ENCODE peak calls at places on chromosomes 5 and 9, in five cellular contexts. One of them, this sample, is unnamed.

GRCh38 chr9:134677743-134678142 is 36.1 kb downstream of the COL5A1 start:
- DNase-seq in GM10248: no peak
- DNase-seq in PC-9: no peak
- DNase-seq in ovary: no peak
- DNase-seq in CD4-positive, alpha-beta T cell: no peak
- DNase-seq in this sample: no peak

GRCh38 chr9:134240371-134240770 is 76.0 kb upstream of the RNU6ATAC start:
- DNase-seq in GM10248: no peak
- DNase-seq in PC-9: no peak
- DNase-seq in ovary: no peak
- DNase-seq in CD4-positive, alpha-beta T cell: no peak
- DNase-seq in this sample: no peak

GRCh38 chr5:88707216-88707965 is 175.6 kb downstream of the MEF2C start:
- DNase-seq in GM10248: no peak
- DNase-seq in PC-9: no peak
- DNase-seq in ovary: no peak
- DNase-seq in CD4-positive, alpha-beta T cell: no peak
- DNase-seq in this sample: no peak

GRCh38 chr9:22446950-22447606 is 454 bp downstream of the DMRTA1 start:
- DNase-seq in GM10248: peak; percentile 15
- DNase-seq in PC-9: peak; percentile 60
- DNase-seq in ovary: peak; percentile 14
- DNase-seq in CD4-positive, alpha-beta T cell: no peak
- DNase-seq in this sample: peak; percentile 20

GRCh38 chr5:93593476-93594060 is 10.5 kb downstream of the NR2F1 start:
- DNase-seq in GM10248: no peak
- DNase-seq in PC-9: no peak
- DNase-seq in ovary: no peak
- DNase-seq in CD4-positive, alpha-beta T cell: no peak
- DNase-seq in this sample: no peak

GRCh38 chr5:155008669-155009068 is 4.9 kb upstream of the KIF4B start:
- DNase-seq in GM10248: no peak
- DNase-seq in PC-9: no peak
- DNase-seq in ovary: no peak
- DNase-seq in CD4-positive, alpha-beta T cell: no peak
- DNase-seq in this sample: no peak

GRCh38 chr9:83956288-83957028 is 23.6 kb downstream of the HNRNPK start:
- DNase-seq in GM10248: peak; percentile 76
- DNase-seq in PC-9: peak; percentile 68
- DNase-seq in ovary: peak; percentile 73
- DNase-seq in CD4-positive, alpha-beta T cell: peak; percentile 42
- DNase-seq in this sample: peak; percentile 70

GRCh38 chr5:169350759-169351240 is 49.9 kb upstream of the SLIT3 start:
- DNase-seq in GM10248: no peak
- DNase-seq in PC-9: peak; percentile 98
- DNase-seq in ovary: no peak
- DNase-seq in CD4-positive, alpha-beta T cell: no peak
- DNase-seq in this sample: no peak

GRCh38 chr5:19342942-19343341 is 645.1 kb downstream of the CDH18 start:
- DNase-seq in GM10248: no peak
- DNase-seq in PC-9: no peak
- DNase-seq in ovary: no peak
- DNase-seq in CD4-positive, alpha-beta T cell: no peak
- DNase-seq in this sample: no peak

GRCh38 chr5:109347252-109347888 is 62.4 kb downstream of the PJA2 start:
- DNase-seq in GM10248: no peak
- DNase-seq in PC-9: no peak
- DNase-seq in ovary: no peak
- DNase-seq in CD4-positive, alpha-beta T cell: no peak
- DNase-seq in this sample: no peak

GRCh38 chr5:137706841-137707240 is 29.0 kb downstream of the KLHL3 start:
- DNase-seq in GM10248: no peak
- DNase-seq in PC-9: no peak
- DNase-seq in ovary: no peak
- DNase-seq in CD4-positive, alpha-beta T cell: no peak
- DNase-seq in this sample: no peak

GRCh38 chr5:110951373-110951791 is 120.1 kb upstream of the TSLP start:
- DNase-seq in GM10248: no peak
- DNase-seq in PC-9: peak; percentile 78
- DNase-seq in ovary: no peak
- DNase-seq in CD4-positive, alpha-beta T cell: no peak
- DNase-seq in this sample: no peak

GRCh38 chr9:129328357-129329103 is 150.5 kb upstream of the IER5L start:
- DNase-seq in GM10248: no peak
- DNase-seq in PC-9: no peak
- DNase-seq in ovary: no peak
- DNase-seq in CD4-positive, alpha-beta T cell: peak; percentile 17
- DNase-seq in this sample: no peak

GRCh38 chr5:57468481-57469165 is 14.0 kb downstream of the ACTBL2 start:
- DNase-seq in GM10248: no peak
- DNase-seq in PC-9: peak; percentile 53
- DNase-seq in ovary: no peak
- DNase-seq in CD4-positive, alpha-beta T cell: no peak
- DNase-seq in this sample: no peak

GRCh38 chr9:38171538-38171884 is 102.5 kb upstream of the SHB start:
- DNase-seq in GM10248: no peak
- DNase-seq in PC-9: no peak
- DNase-seq in ovary: no peak
- DNase-seq in CD4-positive, alpha-beta T cell: no peak
- DNase-seq in this sample: no peak

GRCh38 chr9:92668746-92669526 is 995 bp downstream of the IPPK start:
- DNase-seq in GM10248: no peak
- DNase-seq in PC-9: peak; percentile 67
- DNase-seq in ovary: no peak
- DNase-seq in CD4-positive, alpha-beta T cell: no peak
- DNase-seq in this sample: no peak

DNA sequence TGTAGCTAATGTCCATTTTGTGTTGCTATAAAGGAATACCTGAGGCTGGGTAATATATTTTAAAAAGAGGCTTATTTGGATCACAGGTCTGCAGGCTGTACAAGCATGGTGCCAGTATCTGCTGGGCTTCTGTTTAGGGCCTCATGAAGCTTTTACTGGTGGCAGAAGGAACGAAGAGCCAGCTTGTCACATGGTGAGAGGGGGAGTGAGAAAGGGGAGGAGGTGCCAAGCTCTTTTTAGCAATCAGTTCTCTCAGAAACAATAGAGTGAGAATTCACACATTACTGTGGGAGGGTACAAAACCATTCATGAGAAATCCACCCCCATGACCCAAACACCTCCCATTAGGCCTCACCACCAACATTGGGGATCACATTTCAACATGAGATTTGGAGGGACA is 340.9 kb downstream of the RASEF start:
- DNase-seq in GM10248: no peak
- DNase-seq in PC-9: no peak
- DNase-seq in ovary: no peak
- DNase-seq in CD4-positive, alpha-beta T cell: no peak
- DNase-seq in this sample: no peak
- TF ChIP-seq CTCF in GM10248: no peak
- TF ChIP-seq CTCF in PC-9: no peak
- TF ChIP-seq CTCF in ovary: no peak
- TF ChIP-seq CTCF in CD4-positive, alpha-beta T cell: no peak
- TF ChIP-seq CTCF in this sample: no peak

DNA sequence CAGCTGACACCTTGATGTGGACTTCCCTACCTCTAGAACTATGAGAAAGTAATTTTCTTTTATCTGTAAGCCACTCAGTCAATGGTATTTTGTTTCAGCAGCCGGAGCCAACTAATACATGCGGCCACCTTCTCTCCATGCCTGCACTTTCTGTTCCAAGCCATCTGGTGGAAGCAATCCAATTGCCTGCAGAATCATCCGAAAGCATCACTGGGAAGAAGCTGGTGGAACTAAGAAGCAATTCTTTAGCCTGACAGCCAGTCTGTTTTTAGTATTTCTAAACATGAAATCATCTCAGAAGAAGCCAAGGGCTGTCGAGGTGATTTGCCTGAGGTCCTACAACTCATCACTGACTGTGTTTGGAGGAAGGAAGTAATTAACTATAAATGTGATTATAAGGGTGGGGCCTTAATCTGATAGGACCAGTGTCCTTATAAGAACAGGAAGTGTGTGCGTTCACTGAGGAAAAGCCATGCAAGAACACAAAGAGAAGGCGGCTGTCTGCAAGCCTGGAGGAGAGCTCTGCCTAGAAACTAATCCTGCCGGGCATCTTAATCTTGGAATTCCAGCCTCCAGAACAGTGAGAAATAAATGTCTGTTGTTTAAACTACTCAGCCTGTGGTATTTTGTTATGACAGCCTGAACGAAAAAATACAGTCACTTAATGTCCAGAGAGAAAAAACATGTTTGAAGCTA is 49.1 kb downstream of the NXNL2 start:
- DNase-seq in GM10248: no peak
- DNase-seq in PC-9: no peak
- DNase-seq in ovary: no peak
- DNase-seq in CD4-positive, alpha-beta T cell: no peak
- DNase-seq in this sample: no peak
- TF ChIP-seq CTCF in GM10248: no peak
- TF ChIP-seq CTCF in PC-9: no peak
- TF ChIP-seq CTCF in ovary: no peak
- TF ChIP-seq CTCF in CD4-positive, alpha-beta T cell: no peak
- TF ChIP-seq CTCF in this sample: no peak

DNA sequence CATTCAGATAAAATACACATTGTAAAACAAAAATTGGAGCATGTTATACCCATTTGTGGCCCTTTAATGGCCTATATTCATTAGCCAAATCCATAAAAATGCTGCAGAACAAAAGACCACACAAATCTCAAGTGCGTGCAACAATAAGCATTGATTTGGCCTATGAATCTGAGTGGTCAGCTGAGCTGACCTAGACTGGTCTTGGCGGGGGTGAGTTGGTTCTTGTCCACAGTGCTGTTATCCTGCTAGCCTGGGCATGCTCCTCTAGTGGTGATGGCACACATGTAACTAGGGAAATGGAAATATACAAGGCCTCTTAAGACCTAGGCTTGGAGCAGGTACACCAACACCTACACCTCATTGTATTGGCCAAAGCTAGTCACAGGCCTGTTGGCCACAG is 122.2 kb upstream of the TBCA start:
- DNase-seq in GM10248: no peak
- DNase-seq in PC-9: no peak
- DNase-seq in ovary: no peak
- DNase-seq in CD4-positive, alpha-beta T cell: no peak
- DNase-seq in this sample: no peak
- TF ChIP-seq CTCF in GM10248: no peak
- TF ChIP-seq CTCF in PC-9: no peak
- TF ChIP-seq CTCF in ovary: no peak
- TF ChIP-seq CTCF in CD4-positive, alpha-beta T cell: no peak
- TF ChIP-seq CTCF in this sample: no peak

GRCh38 chr5:177490992-177491391 is 6.4 kb downstream of the PDLIM7 start:
- DNase-seq in GM10248: no peak
- DNase-seq in PC-9: no peak
- DNase-seq in ovary: no peak
- DNase-seq in CD4-positive, alpha-beta T cell: no peak
- DNase-seq in this sample: no peak

GRCh38 chr5:177487975-177488374 is 9.4 kb downstream of the PDLIM7 start:
- DNase-seq in GM10248: no peak
- DNase-seq in PC-9: no peak
- DNase-seq in ovary: no peak
- DNase-seq in CD4-positive, alpha-beta T cell: no peak
- DNase-seq in this sample: no peak

GRCh38 chr5:177490311-177490991 is 7.0 kb downstream of the PDLIM7 start:
- DNase-seq in GM10248: no peak
- DNase-seq in PC-9: no peak
- DNase-seq in ovary: no peak
- DNase-seq in CD4-positive, alpha-beta T cell: no peak
- DNase-seq in this sample: no peak

GRCh38 chr5:177487144-177487543 is 10.3 kb downstream of the PDLIM7 start:
- DNase-seq in GM10248: no peak
- DNase-seq in PC-9: no peak
- DNase-seq in ovary: no peak
- DNase-seq in CD4-positive, alpha-beta T cell: no peak
- DNase-seq in this sample: no peak

GRCh38 chr5:177489119-177489716 is 8.2 kb downstream of the PDLIM7 start:
- DNase-seq in GM10248: no peak
- DNase-seq in PC-9: no peak
- DNase-seq in ovary: no peak
- DNase-seq in CD4-positive, alpha-beta T cell: no peak
- DNase-seq in this sample: no peak
- TF ChIP-seq CTCF in GM10248: no peak
- TF ChIP-seq CTCF in PC-9: no peak
- TF ChIP-seq CTCF in ovary: no peak
- TF ChIP-seq CTCF in CD4-positive, alpha-beta T cell: no peak
- TF ChIP-seq CTCF in this sample: no peak

This sample was measured in D721Med.